ENCODE peak calls at places on chromosomes 7 and 10, in four cellular contexts. T is HepG2, B is K562, A is GM12878. V is an unnamed sample.

GRCh38 chr10:5589963-5590511 is 65.3 kb downstream of the CALML3 start:
- DNase-seq in T (no peak), B (peak), A (no peak), V (peak)

GRCh38 chr7:44224216-44224950 is 23.6 kb downstream of the YKT6 start:
- DNase-seq in T (no peak), B (no peak), A (no peak), V (no peak)

GRCh38 chr7:149790146-149790548 is 16.8 kb upstream of the ZNF467 start:
- DNase-seq in T (no peak), B (peak), A (no peak), V (no peak)

GRCh38 chr10:110525349-110526260 is 27.9 kb downstream of the DUSP5 start:
- DNase-seq in T (no peak), B (no peak), A (no peak), V (peak)

GRCh38 chr10:84423729-84424128 is 95.3 kb downstream of the CCSER2 start:
- DNase-seq in T (no peak), B (no peak), A (no peak), V (peak)

GRCh38 chr10:80459047-80459865 is 5.1 kb downstream of the TSPAN14 start:
- DNase-seq in T (no peak), B (peak), A (peak), V (no peak)

GRCh38 chr7:155124706-155125105 is 54.6 kb downstream of the HTR5A start:
- DNase-seq in T (no peak), B (no peak), A (no peak), V (no peak)

GRCh38 chr7:82740246-82740848 is 296.8 kb upstream of the CACNA2D1 start:
- DNase-seq in T (peak), B (peak), A (no peak), V (peak)

GRCh38 chr7:139362981-139363380 is 3.3 kb downstream of the LUC7L2 start:
- DNase-seq in T (no peak), B (no peak), A (no peak), V (no peak)

DNA sequence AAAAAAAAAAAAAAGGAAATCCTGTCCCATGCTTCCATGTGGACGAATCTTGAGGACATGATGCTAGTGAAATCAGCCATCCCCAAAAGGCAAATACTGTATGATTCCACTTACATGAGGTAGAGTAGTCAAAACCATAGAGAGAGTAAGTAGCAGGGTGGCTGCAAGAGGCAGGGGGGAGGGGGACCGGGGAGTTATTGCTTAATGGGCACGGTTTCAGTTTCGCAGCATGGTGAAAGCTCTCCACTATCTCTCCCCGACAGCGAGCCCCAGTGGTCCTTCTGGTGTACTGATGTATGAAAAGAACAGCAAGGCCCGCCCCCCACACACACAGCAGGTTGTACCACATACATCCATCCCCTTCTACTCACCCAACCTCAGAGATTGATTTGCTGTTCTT is 32.8 kb downstream of the NOD1 start:
- DNase-seq in T (peak), B (peak), A (peak), V (peak)
- TF ChIP-seq MXI1 in T (no peak), B (no peak), A (no peak), V (no peak)

DNA sequence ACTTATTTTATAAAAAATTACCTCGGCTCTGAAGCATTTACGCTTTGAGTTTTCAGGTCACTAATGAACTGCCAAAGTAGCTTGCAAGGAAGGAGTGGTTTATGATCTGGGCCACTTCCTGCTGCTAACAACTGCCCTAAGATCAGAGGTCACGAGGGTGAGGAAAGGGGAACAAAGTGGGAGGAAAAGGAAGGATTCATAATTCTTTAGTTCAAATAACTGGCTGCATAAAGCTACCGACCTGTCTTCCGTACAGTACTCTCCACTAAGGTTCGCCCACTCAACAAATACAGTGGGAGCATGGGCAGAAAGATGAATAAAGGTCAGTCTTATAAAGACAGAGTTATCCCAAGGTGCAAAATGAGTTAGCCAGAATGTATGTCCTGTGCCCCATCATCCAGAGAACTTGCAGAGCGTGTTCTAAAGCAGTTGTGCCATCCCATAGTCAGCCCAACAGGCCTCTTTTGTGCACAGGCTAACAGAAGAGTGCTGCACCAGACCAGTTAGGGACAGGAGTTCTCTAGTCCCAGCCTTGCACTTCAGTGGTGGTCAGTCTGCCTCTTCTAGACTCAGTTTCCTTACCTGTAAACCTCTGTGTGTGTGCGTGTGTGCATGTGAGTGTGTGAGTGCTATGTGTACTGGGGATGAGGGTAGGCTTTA is 65.9 kb downstream of the CREB3L2 start:
- DNase-seq in T (no peak), B (peak), A (peak), V (no peak)
- H3K4me3 ChIP-seq in T (no peak), B (no peak), A (peak), V (no peak)

GRCh38 chr10:103711351-103711994 is 143.9 kb downstream of the SH3PXD2A start:
- DNase-seq in T (no peak), B (no peak), A (no peak), V (no peak)
- TF ChIP-seq MXI1 in T (no peak), B (no peak), A (no peak), V (no peak)

GRCh38 chr10:4431114-4431862 is 394.7 kb upstream of the AKR1E2 start:
- DNase-seq in T (peak), B (no peak), A (no peak), V (peak)
- H3K4me3 ChIP-seq in T (no peak), B (no peak), A (no peak), V (no peak)

GRCh38 chr10:107481881-107482280 is 317.4 kb upstream of the SORCS1 start:
- DNase-seq in T (no peak), B (no peak), A (no peak), V (no peak)
- TF ChIP-seq MXI1 in T (no peak), B (no peak), A (no peak), V (no peak)

DNA sequence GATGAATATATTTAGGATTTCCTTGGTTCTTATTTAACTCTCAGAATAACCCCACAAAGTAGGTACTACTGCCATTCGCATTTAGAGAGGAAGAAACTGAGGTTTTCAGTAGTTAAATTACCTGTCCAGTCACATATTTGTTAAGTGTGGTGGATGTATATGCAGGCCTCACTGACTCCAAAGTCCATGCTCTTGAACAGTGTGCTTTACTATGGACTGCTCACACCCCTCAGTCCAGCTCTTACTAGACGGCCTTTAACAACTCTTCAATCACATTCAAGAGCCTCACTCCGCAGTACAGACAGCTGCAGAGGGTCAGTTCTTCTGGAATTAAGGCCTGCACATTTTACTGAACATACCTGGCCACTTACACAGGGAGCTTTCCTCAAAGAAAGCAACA is 36.2 kb downstream of the ZNF248 start:
- DNase-seq in T (peak), B (no peak), A (no peak), V (no peak)
- H3K4me3 ChIP-seq in T (no peak), B (no peak), A (no peak), V (no peak)

V was measured in IMR-90.